ENCODE peak calls at places on chromosome 6, in ten cellular contexts. S is fibroblast of lung; M is transverse colon; T is endodermal cell; V is SJSA1; C is A549; K is right cardiac atrium; Y is CD8-positive, alpha-beta T cell; G is endothelial cell of umbilical vein; I is aorta. X is an unnamed sample. For H3K4me1, the result is how much of the 10 kb centered on the place peaks cover.

GRCh38 chr6:13302751-13303667 is 25.3 kb downstream of the TBC1D7 start:
- DNase-seq in K (peak), S (peak), C (peak), T (peak), I (peak), M (peak), Y (peak), G (peak), V (peak), X (peak)

GRCh38 chr6:15073344-15073789 is 172.5 kb upstream of the JARID2 start:
- DNase-seq in T (no peak), C (no peak), M (no peak), V (no peak), Y (no peak), S (no peak), I (no peak), K (no peak), G (no peak), X (no peak)

GRCh38 chr6:24489470-24489869 is at the start of gene GPLD1:
- DNase-seq in V (no peak), M (no peak), Y (no peak), S (no peak), I (no peak), C (no peak), T (no peak), G (no peak), K (no peak), X (no peak)

GRCh38 chr6:57423468-57423867 is 106.0 kb downstream of the PRIM2 start:
- DNase-seq in G (no peak), K (no peak), I (no peak), C (no peak), T (peak), Y (no peak), S (no peak), M (no peak), V (no peak), X (no peak)

GRCh38 chr6:22222469-22222868 is 74.4 kb downstream of the PRL start:
- DNase-seq in V (no peak), M (no peak), T (peak), C (no peak), K (no peak), S (no peak), G (no peak), I (no peak), Y (no peak), X (no peak)

GRCh38 chr6:85684125-85684808 is 41.6 kb upstream of the SYNCRIP start:
- DNase-seq in K (no peak), T (no peak), C (no peak), I (no peak), G (no peak), M (no peak), Y (no peak), S (no peak), V (no peak), X (no peak)

GRCh38 chr6:166540631-166541331 is 45.7 kb downstream of the RAMACL start:
- DNase-seq in Y (peak), S (no peak), T (no peak), M (peak), G (no peak), V (peak), C (no peak), I (no peak), K (no peak), X (peak)

GRCh38 chr6:164085552-164086325 is 671.2 kb downstream of the QKI start:
- DNase-seq in I (peak), M (no peak), Y (no peak), K (peak), G (peak), V (no peak), C (no peak), T (no peak), S (peak), X (no peak)

GRCh38 chr6:36980129-36980528 is 5.9 kb downstream of the MTCH1 start:
- DNase-seq in G (no peak), K (no peak), Y (no peak), T (no peak), V (no peak), M (no peak), C (no peak), S (no peak), I (peak), X (no peak)

GRCh38 chr6:56579155-56579851 is 63.4 kb downstream of the DST start:
- DNase-seq in C (no peak), I (no peak), T (no peak), G (no peak), V (no peak), Y (no peak), M (no peak), S (peak), K (no peak), X (no peak)

GRCh38 chr6:111527367-111527766 is 44.3 kb upstream of the REV3L start:
- DNase-seq in G (no peak), T (no peak), I (no peak), K (no peak), M (no peak), C (no peak), S (no peak), V (no peak), Y (no peak), X (no peak)

GRCh38 chr6:97186416-97186999 is 96.5 kb downstream of the MMS22L start:
- DNase-seq in K (peak), T (peak), S (peak), C (peak), Y (peak), G (peak), I (peak), V (peak), M (peak), X (peak)

GRCh38 chr6:71211799-71212198 is 76.8 kb upstream of the OGFRL1 start:
- DNase-seq in V (no peak), G (no peak), K (no peak), Y (no peak), S (no peak), M (no peak), I (no peak), C (no peak), T (no peak), X (no peak)

GRCh38 chr6:158474961-158475343 is 84.9 kb upstream of the TMEM181 start:
- DNase-seq in Y (no peak), G (peak), V (no peak), K (no peak), I (no peak), C (peak), T (no peak), M (no peak), S (peak), X (no peak)

GRCh38 chr6:89079611-89080213 is 839 bp upstream of the PNRC1 start:
- DNase-seq in C (no peak), I (peak), M (peak), G (peak), K (peak), S (peak), Y (peak), T (peak), V (no peak), X (peak)

GRCh38 chr6:25956231-25956630 is 6.4 kb upstream of the TRIM38 start:
- DNase-seq in K (no peak), I (no peak), C (no peak), S (no peak), V (no peak), Y (no peak), M (no peak), T (no peak), G (no peak), X (no peak)

GRCh38 chr6:101830501-101831031 is 437.1 kb downstream of the GRIK2 start:
- DNase-seq in S (no peak), V (no peak), Y (no peak), G (no peak), C (no peak), T (no peak), I (no peak), M (no peak), K (no peak), X (no peak)

GRCh38 chr6:106072501-106073140 is 13.5 kb upstream of the PRDM1 start:
- DNase-seq in K (no peak), I (no peak), S (no peak), Y (no peak), M (no peak), V (no peak), G (no peak), C (no peak), T (no peak), X (no peak)
- H3K27ac ChIP-seq in K (no peak), I (no peak), S (no peak), Y (no peak), M (no peak), V (no peak), G (no peak), C (no peak), T (no peak), X (no peak)

GRCh38 chr6:150266963-150267685 is 101.7 kb upstream of the IYD start:
- DNase-seq in G (no peak), I (no peak), C (no peak), T (no peak), M (no peak), Y (no peak), V (no peak), S (no peak), K (no peak), X (no peak)
- H3K4me3 ChIP-seq in G (no peak), I (no peak), C (no peak), T (no peak), M (no peak), Y (no peak), V (no peak), S (no peak), K (no peak), X (no peak)

GRCh38 chr6:3232017-3232838 is 4.8 kb upstream of the TUBB2B start:
- DNase-seq in T (no peak), S (no peak), M (no peak), C (no peak), V (no peak), Y (no peak), K (no peak), I (no peak), G (no peak), X (no peak)

GRCh38 chr6:3233321-3233720 is 5.9 kb upstream of the TUBB2B start:
- DNase-seq in G (no peak), M (no peak), V (no peak), I (no peak), T (peak), S (no peak), C (no peak), Y (no peak), K (no peak), X (no peak)

GRCh38 chr6:3229566-3230274 is 2.3 kb upstream of the TUBB2B start:
- DNase-seq in K (peak), Y (no peak), T (peak), V (no peak), G (no peak), S (no peak), I (no peak), M (no peak), C (no peak), X (peak)

GRCh38 chr6:3230275-3231212 is 3.1 kb upstream of the TUBB2B start:
- DNase-seq in K (no peak), I (no peak), Y (no peak), V (no peak), M (no peak), G (peak), S (no peak), C (no peak), T (peak), X (no peak)

DNA sequence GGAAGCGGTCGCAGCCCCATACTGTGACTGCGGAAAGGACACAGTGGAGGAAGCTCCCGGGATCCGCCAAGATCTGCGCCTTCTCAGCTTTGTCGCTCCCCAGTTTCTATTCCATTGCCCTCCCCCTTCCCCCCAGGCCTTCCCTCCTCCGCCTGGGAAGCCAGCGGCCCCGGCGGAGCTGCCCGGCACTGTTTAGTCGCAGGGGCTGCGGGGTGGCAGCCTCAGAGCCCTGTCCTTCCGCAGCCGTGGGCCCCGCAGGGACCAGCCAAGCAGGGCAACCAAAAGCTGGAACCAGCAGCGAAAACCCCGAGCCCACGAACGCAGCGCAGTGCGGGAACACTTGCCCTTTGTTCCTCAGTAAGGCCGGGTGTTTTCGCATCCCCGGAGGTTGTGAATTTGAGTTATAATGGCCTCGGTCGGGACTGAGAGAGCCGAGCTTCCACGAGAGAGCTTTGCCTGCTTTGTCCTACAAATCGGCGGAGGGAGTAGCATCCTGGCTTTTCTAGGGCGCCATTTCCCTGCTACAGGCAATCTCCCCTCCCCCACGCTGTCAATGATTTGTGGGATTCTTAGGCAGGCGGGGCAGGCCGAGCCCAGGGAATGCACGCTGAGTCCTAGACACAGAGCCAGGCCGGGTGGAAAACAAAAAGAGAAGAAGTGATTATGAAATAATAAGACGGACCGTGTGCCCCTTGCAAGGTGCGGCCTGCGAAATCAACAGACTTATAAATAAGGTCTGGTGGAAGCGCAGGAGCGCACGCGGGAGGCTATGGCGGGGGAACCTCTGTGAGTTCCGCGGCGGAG is 4.0 kb upstream of the TUBB2B start:
- DNase-seq in V (peak), Y (no peak), G (peak), K (peak), S (peak), M (peak), T (peak), I (peak), C (peak), X (no peak)
- H3K4me1 ChIP-seq in V (under half), Y (half or more), G (under half), K (under half), S (under half), M (half or more), T (under half), I (under half), C (under half), X (half or more)

DNA sequence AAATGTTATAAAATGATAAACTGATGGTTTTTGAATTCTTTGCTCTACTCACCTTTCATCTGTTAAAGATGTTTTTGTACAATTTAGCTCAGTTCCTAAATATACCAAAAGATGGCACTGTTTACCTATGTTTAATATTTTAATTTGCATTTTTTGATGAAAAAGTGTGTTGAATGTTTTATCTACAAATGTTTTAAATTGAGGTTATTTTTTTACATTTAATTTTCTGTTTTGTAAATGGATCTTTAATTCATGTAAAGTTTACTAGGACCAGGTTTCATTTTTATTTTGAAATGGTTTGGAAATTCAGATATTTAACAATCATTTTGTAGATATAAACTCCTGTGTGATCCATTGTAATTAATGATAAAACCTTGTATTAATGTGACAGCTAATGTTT is 30.0 kb downstream of the CDKAL1 start:
- DNase-seq in I (no peak), S (peak), V (no peak), K (no peak), T (no peak), G (peak), Y (no peak), M (no peak), C (no peak), X (no peak)
- H3K27ac ChIP-seq in I (no peak), S (no peak), V (no peak), K (no peak), T (no peak), G (peak), Y (no peak), M (no peak), C (no peak), X (no peak)

GRCh38 chr6:28675600-28675999 is 149.9 kb downstream of the GPX5 start:
- DNase-seq in V (no peak), Y (no peak), C (no peak), T (no peak), S (no peak), M (no peak), K (no peak), I (no peak), G (no peak), X (no peak)
- H3K4me3 ChIP-seq in V (no peak), Y (no peak), C (no peak), T (no peak), S (no peak), M (no peak), K (no peak), I (no peak), G (no peak), X (no peak)

GRCh38 chr6:184161-184695 is 108.1 kb upstream of the DUSP22 start:
- DNase-seq in M (no peak), G (no peak), K (no peak), C (no peak), T (no peak), I (no peak), S (no peak), V (no peak), Y (no peak), X (no peak)

GRCh38 chr6:180295-180694 is 112.0 kb upstream of the DUSP22 start:
- DNase-seq in Y (no peak), M (no peak), C (no peak), G (no peak), S (no peak), V (no peak), T (no peak), K (no peak), I (no peak), X (no peak)

GRCh38 chr6:181049-181654 is 111.1 kb upstream of the DUSP22 start:
- DNase-seq in G (no peak), C (no peak), K (no peak), T (no peak), M (no peak), V (no peak), I (no peak), S (no peak), Y (no peak), X (no peak)

GRCh38 chr6:186221-186965 is 105.9 kb upstream of the DUSP22 start:
- DNase-seq in I (no peak), V (peak), K (no peak), M (no peak), Y (no peak), S (peak), C (no peak), T (no peak), G (no peak), X (no peak)

GRCh38 chr6:183668-184067 is 108.6 kb upstream of the DUSP22 start:
- DNase-seq in G (no peak), K (no peak), M (no peak), V (no peak), T (no peak), Y (no peak), C (no peak), I (no peak), S (no peak), X (no peak)
- H3K4me1 ChIP-seq in G (under half), K (under half), M (under half), V (under half), T (under half), Y (under half), C (under half), I (under half), S (under half), X (under half)

GRCh38 chr6:129696843-129697242 is 13.1 kb downstream of the ARHGAP18 start:
- DNase-seq in V (no peak), K (no peak), Y (no peak), S (no peak), G (no peak), M (no peak), T (no peak), C (no peak), I (no peak), X (no peak)
- H3K27ac ChIP-seq in V (no peak), K (no peak), Y (no peak), S (no peak), G (no peak), M (no peak), T (no peak), C (peak), I (no peak), X (no peak)

DNA sequence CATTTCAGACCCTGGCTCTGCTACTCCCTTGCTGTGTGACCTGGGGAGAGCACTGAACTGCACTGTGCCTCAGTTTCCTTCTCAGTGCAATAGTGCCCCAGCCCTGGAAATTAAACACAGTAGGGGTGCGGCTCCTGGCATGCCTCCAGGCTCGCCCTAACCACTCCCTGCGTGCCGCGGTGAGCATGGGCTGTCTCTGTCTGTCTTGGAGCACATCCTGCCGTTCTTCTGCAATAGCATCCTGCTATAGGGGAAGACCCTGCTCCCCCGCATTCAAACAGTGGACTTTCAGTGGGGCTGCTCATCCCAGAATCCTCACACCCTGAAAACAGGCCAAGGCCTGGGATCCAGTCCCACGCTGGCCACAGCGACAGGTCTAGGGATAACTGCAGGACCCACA is 129.5 kb downstream of the FOXC1 start:
- DNase-seq in S (no peak), Y (no peak), G (no peak), I (no peak), V (no peak), K (no peak), M (peak), T (no peak), C (no peak), X (no peak)
- H3K4me3 ChIP-seq in S (no peak), Y (no peak), G (no peak), I (no peak), V (no peak), K (no peak), M (no peak), T (no peak), C (no peak), X (no peak)

GRCh38 chr6:118939683-118940082 is 4.7 kb upstream of the MCM9 start:
- DNase-seq in G (no peak), C (no peak), T (no peak), M (no peak), I (no peak), V (no peak), K (no peak), Y (no peak), S (no peak), X (no peak)
- H3K4me1 ChIP-seq in G (under half), C (under half), T (under half), M (under half), I (under half), V (under half), K (under half), Y (under half), S (under half), X (under half)

X was measured in CD4-positive, alpha-beta memory T cell.